ENCODE peak calls at places on chromosomes 5 and 9, in eight cellular contexts. H is right atrium auricular region, E is cardiac muscle cell, Z is neuronal stem cell, Y is Panc1, A is HL-60, M is neural progenitor cell, L is stomach. T is an unnamed sample. For H3K27me3, the result is how much of the 10 kb centered on the place peaks cover.

GRCh38 chr5:10567781-10568321 is 4.0 kb downstream of the ANKRD33B start:
- DNase-seq in H (no peak), A (no peak), Y (no peak), Z (no peak), L (no peak), M (peak), E (peak), T (no peak)

GRCh38 chr5:73419414-73420390 is 28.9 kb downstream of the FOXD1 start:
- DNase-seq in E (peak), H (no peak), L (no peak), M (peak), Y (no peak), A (no peak), Z (no peak), T (no peak)

GRCh38 chr5:116944171-116944570 is 369.5 kb upstream of the SEMA6A start:
- DNase-seq in Z (no peak), M (peak), E (no peak), Y (no peak), A (no peak), H (no peak), L (no peak), T (no peak)

GRCh38 chr5:144209421-144209820 is 38.7 kb downstream of the KCTD16 start:
- DNase-seq in E (no peak), A (no peak), M (no peak), Z (no peak), Y (no peak), H (no peak), L (no peak), T (no peak)

GRCh38 chr5:54651482-54652076 is 134.0 kb downstream of the SNX18 start:
- DNase-seq in M (no peak), L (peak), E (peak), Z (no peak), Y (no peak), H (peak), A (no peak), T (no peak)

GRCh38 chr9:138071731-138072130 is 194.1 kb downstream of the CACNA1B start:
- DNase-seq in Z (no peak), H (peak), Y (no peak), E (no peak), L (no peak), M (no peak), A (no peak), T (no peak)

GRCh38 chr5:96927008-96927407 is 8.9 kb upstream of the LNPEP start:
- DNase-seq in M (no peak), Y (no peak), A (no peak), L (no peak), H (no peak), Z (no peak), E (no peak), T (no peak)

GRCh38 chr9:77092536-77092935 is 73.1 kb downstream of the FOXB2 start:
- DNase-seq in H (no peak), A (no peak), Z (no peak), M (peak), L (no peak), Y (no peak), E (no peak), T (no peak)

GRCh38 chr9:114757395-114757794 is 48.4 kb downstream of the TNFSF15 start:
- DNase-seq in M (no peak), Y (no peak), L (no peak), A (no peak), H (no peak), Z (no peak), E (no peak), T (no peak)

GRCh38 chr5:5140051-5141010 is at the start of gene ADAMTS16:
- DNase-seq in Y (no peak), Z (peak), E (peak), M (peak), L (no peak), H (no peak), A (no peak), T (no peak)

GRCh38 chr5:2015961-2016360 is 133.2 kb upstream of the IRX4 start:
- DNase-seq in L (no peak), H (no peak), M (no peak), E (no peak), A (no peak), Y (no peak), Z (no peak), T (no peak)
- H3K27me3 ChIP-seq in L (under half), H (under half), M (under half), E (under half), A (under half), Y (under half), Z (under half), T (under half)

DNA sequence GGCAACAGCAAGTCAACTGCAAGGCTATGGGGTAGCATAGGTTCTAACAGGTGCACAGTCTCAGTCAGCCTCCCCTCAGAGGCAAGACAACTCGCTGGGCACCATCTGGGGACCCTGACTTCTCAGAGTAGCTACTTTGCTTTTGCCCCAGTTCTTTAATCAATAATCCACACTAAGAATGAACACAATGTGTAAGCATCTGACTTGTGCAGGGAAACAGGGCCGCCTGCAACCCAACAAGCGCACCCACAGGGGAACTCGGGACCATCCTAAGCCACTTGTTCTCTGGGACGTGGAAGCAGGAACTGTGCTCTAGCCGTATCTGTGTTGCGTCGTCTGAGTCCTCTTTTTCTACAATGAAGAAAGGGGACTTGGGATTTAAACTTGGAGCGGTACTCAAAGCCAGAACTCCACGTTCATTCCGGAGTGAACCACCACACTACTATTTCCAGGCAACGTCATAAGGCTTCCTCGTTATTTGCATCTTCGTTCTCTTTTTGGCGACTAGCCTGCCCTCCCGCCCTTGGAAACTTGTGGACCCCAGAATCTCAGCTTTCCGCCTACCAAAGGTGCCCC is 1.8 kb downstream of the MOB3B start:
- DNase-seq in Z (no peak), E (no peak), A (no peak), L (no peak), Y (no peak), H (no peak), M (peak), T (no peak)
- H3K4me3 ChIP-seq in Z (peak), E (peak), A (no peak), L (peak), Y (no peak), H (peak), M (peak), T (peak)

GRCh38 chr5:119795768-119796167 is 166.4 kb downstream of the FAM170A start:
- DNase-seq in M (no peak), L (no peak), A (no peak), E (no peak), H (no peak), Y (no peak), Z (no peak), T (no peak)
- H3K27me3 ChIP-seq in M (under half), L (under half), A (under half), E (under half), H (under half), Y (under half), Z (under half), T (under half)

GRCh38 chr9:27414215-27414731 is 109.8 kb upstream of the IFNK start:
- DNase-seq in Y (no peak), L (peak), A (no peak), Z (no peak), E (no peak), H (no peak), M (no peak), T (no peak)
- H3K4me3 ChIP-seq in Y (no peak), L (no peak), A (no peak), Z (no peak), E (no peak), H (no peak), M (no peak), T (no peak)

GRCh38 chr9:98706651-98707103 is 2.1 kb downstream of the GABBR2 start:
- DNase-seq in E (no peak), L (no peak), Z (no peak), H (no peak), Y (no peak), M (no peak), A (no peak), T (no peak)
- H3K27me3 ChIP-seq in E (half or more), L (under half), Z (half or more), H (under half), Y (under half), M (half or more), A (under half), T (under half)